ENCODE peak calls at places on chromosomes 6 and 20, in six cellular contexts. E, B, T, G, X and O are unnamed samples.

GRCh38 chr6:119226089-119226488 is 123.5 kb downstream of the MAN1A1 start:
- DNase-seq in E (peak; percentile 5), B (no peak), T (no peak), G (no peak), X (no peak), O (no peak)

GRCh38 chr6:223763-224162 is 68.5 kb upstream of the DUSP22 start:
- DNase-seq in E (no peak), B (no peak), T (no peak), G (peak; percentile 88), X (peak; percentile 79), O (no peak)

GRCh38 chr6:163701761-163702160 is 287.2 kb downstream of the QKI start:
- DNase-seq in E (no peak), B (no peak), T (no peak), G (no peak), X (no peak), O (no peak)

GRCh38 chr6:44735631-44735963 is 348.1 kb downstream of the CDC5L start:
- DNase-seq in E (no peak), B (no peak), T (no peak), G (peak; percentile 93), X (peak; percentile 7), O (no peak)

GRCh38 chr6:87755697-87756671 is 54.0 kb upstream of the AKIRIN2 start:
- DNase-seq in E (no peak), B (no peak), T (no peak), G (no peak), X (no peak), O (no peak)

GRCh38 chr6:73774311-73774766 is 78.3 kb downstream of the CD109 start:
- DNase-seq in E (no peak), B (no peak), T (no peak), G (peak; percentile 76), X (no peak), O (no peak)

GRCh38 chr6:25942561-25943147 is 12.2 kb upstream of the SLC17A2 start:
- DNase-seq in E (peak; percentile 29), B (no peak), T (no peak), G (no peak), X (no peak), O (no peak)

GRCh38 chr6:144134176-144134575 is 16.1 kb upstream of the STX11 start:
- DNase-seq in E (no peak), B (no peak), T (no peak), G (no peak), X (no peak), O (no peak)

GRCh38 chr6:131602913-131603312 is 25.1 kb downstream of the MED23 start:
- DNase-seq in E (no peak), B (no peak), T (no peak), G (peak; percentile 34), X (no peak), O (no peak)

GRCh38 chr6:33410711-33411631 is at the start of gene PHF1:
- DNase-seq in E (no peak), B (peak; percentile 84), T (no peak), G (peak; percentile 83), X (no peak), O (peak; percentile 53)

GRCh38 chr6:18515767-18516166 is 128.6 kb downstream of the RNF144B start:
- DNase-seq in E (no peak), B (no peak), T (no peak), G (peak; percentile 41), X (no peak), O (no peak)

GRCh38 chr6:34288581-34288980 is 39.8 kb upstream of the SMIM29 start:
- DNase-seq in E (no peak), B (peak; percentile 48), T (no peak), G (no peak), X (peak; percentile 8), O (no peak)

GRCh38 chr6:39239527-39240154 is 10.4 kb upstream of the KCNK5 start:
- DNase-seq in E (no peak), B (no peak), T (no peak), G (no peak), X (no peak), O (no peak)

GRCh38 chr6:157558049-157558448 is 177.1 kb downstream of the ZDHHC14 start:
- DNase-seq in E (no peak), B (no peak), T (no peak), G (no peak), X (no peak), O (no peak)

GRCh38 chr6:128079026-128079425 is 178.2 kb upstream of the THEMIS start:
- DNase-seq in E (no peak), B (no peak), T (no peak), G (no peak), X (no peak), O (no peak)

GRCh38 chr6:46054531-46054930 is 38.9 kb upstream of the CLIC5 start:
- DNase-seq in E (no peak), B (no peak), T (no peak), G (no peak), X (no peak), O (no peak)

GRCh38 chr6:42960243-42961019 is at the start of gene GNMT:
- DNase-seq in E (peak; percentile 59), B (peak; percentile 67), T (peak; percentile 51), G (peak; percentile 13), X (no peak), O (peak; percentile 29)

GRCh38 chr20:24241466-24241865 is 228.0 kb upstream of the SYNDIG1 start:
- DNase-seq in E (no peak), B (no peak), T (no peak), G (no peak), X (no peak), O (no peak)

GRCh38 chr6:108940741-108941140 is 92.5 kb downstream of the ARMC2 start:
- DNase-seq in E (no peak), B (no peak), T (no peak), G (no peak), X (no peak), O (no peak)